ENCODE peak calls at places on chromosome 22, in ten cellular contexts. U is T-helper 1 cell; T is activated T-helper 1 cell treated with Interleukin-2 at 50 U/mL for 16 hours; M is activated naive CD4-positive, alpha-beta T cell treated with Interleukin-2 at 50 U/mL for 16 hours; C is activated CD4-positive, CD25-positive, alpha-beta regulatory T cell; O is stimulated activated CD4-positive, alpha-beta T cell treated with anti-CD3 and anti-CD28 coated beads, Interleukin-2, amount 100 ng/mL, for 48 hours; W is lung; D is endothelial cell; K is HuH-7; V is SIG-M5. L is an unnamed sample.
A peak's percentile ranks its signal among the peaks of the same experiment; 100 is the strongest.

GRCh38 chr22:43488031-43488892 is 76.4 kb downstream of the MPPED1 start:
- DNase-seq in W (no peak), O (no peak), T (no peak), U (no peak), D (no peak), M (no peak), V (no peak), K (no peak), C (no peak), L (no peak)

GRCh38 chr22:44824271-44824670 is 71.9 kb downstream of the ARHGAP8 start:
- DNase-seq in V (no peak), K (no peak), U (no peak), O (no peak), C (no peak), D (no peak), W (no peak), M (no peak), T (no peak), L (no peak)

GRCh38 chr22:32723632-32724031 is 77.9 kb upstream of the TIMP3 start:
- DNase-seq in W (peak; percentile 61), T (no peak), O (peak; percentile 37), M (peak; percentile 29), K (no peak), V (peak; percentile 79), U (peak; percentile 3), C (peak; percentile 6), D (no peak), L (no peak)

GRCh38 chr22:50119768-50120251 is 30.0 kb downstream of the MOV10L1 start:
- DNase-seq in O (no peak), W (no peak), V (no peak), C (no peak), D (no peak), K (no peak), U (no peak), M (no peak), T (no peak), L (no peak)

GRCh38 chr22:20595461-20595860 is 88.1 kb downstream of the MED15 start:
- DNase-seq in O (no peak), D (no peak), U (no peak), T (no peak), W (no peak), M (no peak), K (no peak), V (no peak), C (no peak), L (no peak)

GRCh38 chr22:46737976-46738641 is at the start of gene CERK:
- DNase-seq in W (peak; percentile 81), T (peak; percentile 60), D (peak; percentile 56), C (peak; percentile 52), O (peak; percentile 51), M (peak; percentile 71), U (peak; percentile 68), V (no peak), K (peak; percentile 89), L (peak; percentile 69)

GRCh38 chr22:32701021-32701420 is 100.5 kb upstream of the TIMP3 start:
- DNase-seq in U (no peak), M (no peak), O (no peak), K (no peak), D (no peak), T (no peak), W (no peak), C (no peak), V (no peak), L (no peak)

GRCh38 chr22:30266445-30267381 is at the start of gene OSM:
- DNase-seq in O (peak; percentile 66), V (no peak), W (peak; percentile 69), U (peak; percentile 62), M (peak; percentile 68), T (peak; percentile 56), C (peak; percentile 55), K (no peak), D (no peak), L (no peak)

GRCh38 chr22:24304067-24304675 is 33.5 kb downstream of the SPECC1L start:
- DNase-seq in T (no peak), O (no peak), D (no peak), M (no peak), W (no peak), V (no peak), K (no peak), C (no peak), U (no peak), L (no peak)

GRCh38 chr22:28931844-28932561 is 48.6 kb downstream of the ZNRF3 start:
- DNase-seq in M (no peak), C (no peak), W (no peak), D (no peak), O (no peak), V (no peak), K (no peak), T (no peak), U (no peak), L (no peak)

GRCh38 chr22:48422900-48423480 is 1404.7 kb downstream of the BRD1 start:
- DNase-seq in D (no peak), V (no peak), U (no peak), C (no peak), K (no peak), W (no peak), M (no peak), T (no peak), O (no peak), L (no peak)

GRCh38 chr22:17108256-17109112 is 12.7 kb downstream of the TMEM121B start:
- DNase-seq in O (no peak), T (no peak), D (no peak), U (no peak), W (no peak), C (no peak), M (no peak), V (no peak), K (no peak), L (no peak)

GRCh38 chr22:20400606-20401375 is 6.8 kb downstream of the ZNF74 start:
- DNase-seq in C (no peak), M (no peak), D (no peak), U (no peak), V (no peak), T (no peak), W (no peak), O (no peak), K (no peak), L (no peak)

GRCh38 chr22:38311331-38311635 is 6.0 kb downstream of the CSNK1E start:
- DNase-seq in D (no peak), M (no peak), V (no peak), U (no peak), W (no peak), C (no peak), O (no peak), T (no peak), K (no peak), L (no peak)

GRCh38 chr22:40499187-40499753 is 128.9 kb downstream of the SGSM3 start:
- DNase-seq in O (no peak), T (no peak), W (no peak), D (no peak), C (no peak), M (no peak), U (no peak), V (no peak), K (no peak), L (no peak)

GRCh38 chr22:47561766-47562165 is 799.3 kb downstream of the TBC1D22A start:
- DNase-seq in M (no peak), T (no peak), W (no peak), U (no peak), K (no peak), D (no peak), O (no peak), V (no peak), C (no peak), L (no peak)

GRCh38 chr22:23285236-23285635 is 104.9 kb downstream of the BCR start:
- DNase-seq in D (no peak), O (no peak), W (no peak), T (no peak), U (no peak), V (no peak), C (no peak), K (no peak), M (no peak), L (no peak)

GRCh38 chr22:35915477-35916013 is 113.1 kb downstream of the RBFOX2 start:
- DNase-seq in T (no peak), K (no peak), V (no peak), W (no peak), C (no peak), O (no peak), D (no peak), M (no peak), U (no peak), L (no peak)

GRCh38 chr22:20130319-20130718 is 1.3 kb upstream of the ZDHHC8 start:
- DNase-seq in K (no peak), M (peak; percentile 16), C (no peak), U (no peak), O (no peak), W (no peak), V (no peak), D (no peak), T (no peak), L (no peak)

GRCh38 chr22:26890870-26891269 is 233.5 kb downstream of the MIAT start:
- DNase-seq in M (no peak), K (no peak), C (no peak), O (no peak), V (no peak), T (no peak), U (no peak), D (no peak), W (peak; percentile 3), L (no peak)

GRCh38 chr22:38638216-38638615 is 18.0 kb downstream of the FAM227A start:
- DNase-seq in W (no peak), K (no peak), M (no peak), V (no peak), D (no peak), U (no peak), O (no peak), C (no peak), T (no peak), L (no peak)

GRCh38 chr22:36331306-36331911 is 56.4 kb downstream of the MYH9 start:
- DNase-seq in U (peak; percentile 71), T (peak; percentile 66), K (no peak), C (peak; percentile 70), V (peak; percentile 58), D (peak; percentile 52), O (peak; percentile 64), M (peak; percentile 77), W (peak; percentile 79), L (no peak)

GRCh38 chr22:45594123-45594941 is 77.3 kb upstream of the ATXN10 start:
- DNase-seq in C (no peak), K (no peak), V (no peak), T (no peak), O (no peak), U (no peak), M (no peak), W (no peak), D (no peak), L (no peak)

GRCh38 chr22:30286813-30287625 is 2.3 kb downstream of the CASTOR1 start:
- DNase-seq in M (peak; percentile 90), W (peak; percentile 75), C (peak; percentile 72), O (peak; percentile 93), D (peak; percentile 89), T (peak; percentile 76), U (peak; percentile 78), V (no peak), K (peak; percentile 90), L (peak; percentile 85)

GRCh38 chr22:42281284-42281683 is 10.8 kb upstream of the TCF20 start:
- DNase-seq in O (no peak), M (no peak), K (no peak), U (no peak), D (no peak), C (no peak), V (no peak), T (no peak), W (no peak), L (no peak)

GRCh38 chr22:19515654-19516377 is 8.4 kb downstream of the CLDN5 start:
- DNase-seq in W (no peak), K (no peak), U (no peak), O (no peak), D (no peak), M (no peak), V (no peak), T (no peak), C (no peak), L (no peak)

GRCh38 chr22:19480173-19480568 is 451 bp downstream of the CDC45 start:
- DNase-seq in W (no peak), K (no peak), O (no peak), M (no peak), C (no peak), V (no peak), U (no peak), D (no peak), T (no peak), L (no peak)

GRCh38 chr22:42717197-42717967 is 3.3 kb downstream of the A4GALT start:
- DNase-seq in M (no peak), K (no peak), V (no peak), W (no peak), U (no peak), T (no peak), O (no peak), D (no peak), C (no peak), L (peak; percentile 47)

L was measured in nephron progenitor cell.